ENCODE peak calls at places on chromosomes 2 and 18, in ten cellular contexts. Z is GM12864, U is dorsolateral prefrontal cortex, T is IMR-90, D is BE2C, O is lower lobe of right lung, S is hepatocyte, I is lower leg skin, W is RWPE2, V is right cardiac atrium. X is an unnamed sample.

GRCh38 chr18:7568426-7568825 is 1.3 kb downstream of the PTPRM start:
- DNase-seq in V (peak), O (peak), I (no peak), W (peak), S (peak), D (no peak), Z (no peak), T (peak), U (no peak), X (peak)

GRCh38 chr2:6109801-6110200 is 417.6 kb downstream of the SOX11 start:
- DNase-seq in Z (no peak), S (no peak), D (no peak), I (no peak), V (no peak), U (no peak), W (no peak), T (no peak), O (no peak), X (no peak)

GRCh38 chr18:63207825-63208224 is 111.7 kb downstream of the BCL2 start:
- DNase-seq in U (no peak), W (no peak), Z (no peak), V (no peak), T (no peak), O (no peak), D (no peak), I (no peak), S (no peak), X (no peak)

GRCh38 chr2:151774506-151774905 is 40.2 kb upstream of the NEB start:
- DNase-seq in W (no peak), V (no peak), O (no peak), I (no peak), T (peak), U (no peak), D (no peak), Z (no peak), S (no peak), X (peak)

GRCh38 chr18:3902676-3903075 is 452.7 kb downstream of the TGIF1 start:
- DNase-seq in T (peak), O (no peak), D (no peak), I (no peak), V (no peak), W (no peak), U (no peak), Z (no peak), S (no peak), X (peak)

GRCh38 chr2:6966541-6966940 is 49.3 kb downstream of the RNF144A start:
- DNase-seq in Z (no peak), D (no peak), O (no peak), V (no peak), W (no peak), I (no peak), S (no peak), U (no peak), T (no peak), X (no peak)

GRCh38 chr2:8076453-8077284 is 605.2 kb upstream of the ID2 start:
- DNase-seq in S (no peak), Z (no peak), V (no peak), U (no peak), D (no peak), I (no peak), O (no peak), W (no peak), T (no peak), X (no peak)

GRCh38 chr2:20050104-20050711 is 1.2 kb downstream of the LAPTM4A start:
- DNase-seq in D (no peak), O (no peak), U (no peak), S (peak), I (peak), W (no peak), Z (peak), T (peak), V (no peak), X (peak)

GRCh38 chr2:190748966-190749365 is 100.1 kb downstream of the NAB1 start:
- DNase-seq in S (no peak), U (no peak), T (no peak), O (no peak), D (no peak), I (no peak), V (no peak), Z (no peak), W (no peak), X (no peak)

GRCh38 chr18:45167109-45167551 is 448.1 kb upstream of the SLC14A2 start:
- DNase-seq in V (no peak), D (no peak), O (no peak), W (no peak), Z (no peak), T (peak), S (peak), I (no peak), U (no peak), X (peak)

GRCh38 chr2:143574069-143574468 is 444.9 kb downstream of the ARHGAP15 start:
- DNase-seq in V (no peak), U (no peak), S (no peak), Z (no peak), I (no peak), O (no peak), D (no peak), W (no peak), T (no peak), X (peak)

GRCh38 chr2:85862426-85862825 is 26.4 kb downstream of the ST3GAL5 start:
- DNase-seq in V (no peak), W (no peak), D (no peak), S (no peak), T (peak), I (no peak), Z (no peak), U (no peak), O (no peak), X (peak)

GRCh38 chr18:50372743-50373142 is 2.1 kb upstream of the SKA1 start:
- DNase-seq in U (no peak), S (no peak), O (no peak), D (no peak), Z (no peak), I (no peak), T (no peak), V (no peak), W (no peak), X (no peak)

GRCh38 chr2:28071221-28071620 is 180.7 kb downstream of the BABAM2 start:
- DNase-seq in W (no peak), T (no peak), D (no peak), S (no peak), V (no peak), U (no peak), O (no peak), I (no peak), Z (no peak), X (no peak)

GRCh38 chr2:28074127-28074526 is 183.6 kb downstream of the BABAM2 start:
- DNase-seq in U (no peak), V (no peak), S (no peak), W (no peak), Z (no peak), T (no peak), O (no peak), I (no peak), D (no peak), X (no peak)
- H3K4me3 ChIP-seq in U (no peak), V (no peak), S (no peak), W (no peak), Z (no peak), T (no peak), O (no peak), I (no peak), D (no peak), X (no peak)

GRCh38 chr2:96238266-96238665 is 27.5 kb downstream of the TMEM127 start:
- DNase-seq in D (no peak), O (no peak), I (no peak), Z (no peak), S (no peak), U (no peak), T (no peak), V (no peak), W (no peak), X (no peak)

GRCh38 chr2:96231316-96231715 is 22.7 kb upstream of the STARD7 start:
- DNase-seq in S (no peak), D (no peak), V (no peak), Z (no peak), W (no peak), U (no peak), O (no peak), T (no peak), I (no peak), X (no peak)

GRCh38 chr2:96236882-96237281 is 28.3 kb upstream of the STARD7 start:
- DNase-seq in D (no peak), U (no peak), T (no peak), W (no peak), O (no peak), V (no peak), S (peak), I (no peak), Z (no peak), X (no peak)

GRCh38 chr2:96239091-96239490 is 26.7 kb downstream of the TMEM127 start:
- DNase-seq in W (no peak), Z (no peak), O (no peak), I (no peak), S (no peak), U (no peak), T (no peak), V (no peak), D (no peak), X (no peak)

DNA sequence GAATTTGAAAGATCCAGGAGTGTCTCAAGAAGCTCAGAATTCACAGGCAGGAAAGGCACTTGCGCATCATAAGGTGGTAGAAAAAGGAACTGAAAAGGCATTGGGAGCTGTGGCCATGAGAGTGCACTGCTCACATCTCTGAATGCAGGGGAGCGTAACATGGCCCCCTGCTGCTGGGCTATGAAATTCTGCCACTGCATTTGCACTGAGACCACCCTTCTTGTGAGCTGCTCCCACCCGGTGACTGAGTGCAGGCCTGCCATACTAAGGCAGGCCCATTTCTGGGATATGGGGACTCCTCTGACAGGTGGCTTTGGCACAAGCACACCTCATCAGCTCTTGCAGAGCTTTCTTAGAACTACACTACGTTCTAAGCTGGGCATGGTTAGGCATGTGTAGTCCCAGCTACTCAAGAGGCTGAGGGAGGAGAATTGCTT is 25.3 kb upstream of the STARD7 start:
- DNase-seq in Z (peak), T (no peak), U (no peak), V (no peak), W (no peak), S (no peak), D (no peak), I (no peak), O (no peak), X (no peak)
- H3K4me3 ChIP-seq in Z (no peak), T (no peak), U (no peak), V (no peak), W (no peak), S (no peak), D (no peak), I (no peak), O (no peak), X (no peak)

GRCh38 chr2:195651041-195651440 is 6.0 kb upstream of the SLC39A10 start:
- DNase-seq in I (no peak), O (no peak), Z (no peak), W (no peak), U (no peak), T (no peak), D (no peak), V (no peak), S (no peak), X (no peak)

GRCh38 chr2:195652916-195653315 is 4.1 kb upstream of the SLC39A10 start:
- DNase-seq in T (no peak), I (no peak), W (no peak), U (no peak), O (no peak), D (no peak), S (no peak), V (no peak), Z (no peak), X (peak)

GRCh38 chr2:195647302-195647701 is 9.7 kb upstream of the SLC39A10 start:
- DNase-seq in D (no peak), S (no peak), V (no peak), T (no peak), I (no peak), U (no peak), O (no peak), W (no peak), Z (no peak), X (no peak)

GRCh38 chr2:195648780-195649179 is 8.2 kb upstream of the SLC39A10 start:
- DNase-seq in D (no peak), U (no peak), I (no peak), V (no peak), S (no peak), W (no peak), T (no peak), O (no peak), Z (no peak), X (no peak)

GRCh38 chr2:195649629-195650190 is 7.3 kb upstream of the SLC39A10 start:
- DNase-seq in S (no peak), T (no peak), U (no peak), V (no peak), D (no peak), W (no peak), Z (no peak), I (no peak), O (no peak), X (no peak)
- H3K4me3 ChIP-seq in S (no peak), T (no peak), U (no peak), V (no peak), D (no peak), W (no peak), Z (no peak), I (no peak), O (no peak), X (no peak)

DNA sequence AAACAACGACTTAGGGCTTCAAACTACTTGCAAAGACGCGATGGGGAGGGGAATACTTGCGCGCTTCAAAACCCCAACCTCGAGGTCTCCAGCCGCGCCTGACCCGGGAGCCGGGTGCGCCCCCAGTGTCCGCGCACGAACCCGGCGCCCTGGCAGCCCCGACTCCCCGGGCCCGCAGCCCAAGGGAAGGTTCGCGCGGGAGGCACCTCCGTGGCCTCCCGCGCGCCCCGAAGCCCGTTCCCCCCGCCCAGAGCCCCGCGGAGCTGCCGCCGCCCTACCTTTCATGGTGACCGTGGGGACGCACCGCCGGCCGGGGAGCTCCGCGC is 308 bp downstream of the COLEC12 start:
- DNase-seq in I (no peak), V (peak), Z (no peak), S (peak), T (no peak), D (no peak), U (no peak), W (no peak), O (no peak), X (no peak)
- H3K4me3 ChIP-seq in I (peak), V (peak), Z (no peak), S (peak), T (peak), D (peak), U (peak), W (peak), O (peak), X (peak)

DNA sequence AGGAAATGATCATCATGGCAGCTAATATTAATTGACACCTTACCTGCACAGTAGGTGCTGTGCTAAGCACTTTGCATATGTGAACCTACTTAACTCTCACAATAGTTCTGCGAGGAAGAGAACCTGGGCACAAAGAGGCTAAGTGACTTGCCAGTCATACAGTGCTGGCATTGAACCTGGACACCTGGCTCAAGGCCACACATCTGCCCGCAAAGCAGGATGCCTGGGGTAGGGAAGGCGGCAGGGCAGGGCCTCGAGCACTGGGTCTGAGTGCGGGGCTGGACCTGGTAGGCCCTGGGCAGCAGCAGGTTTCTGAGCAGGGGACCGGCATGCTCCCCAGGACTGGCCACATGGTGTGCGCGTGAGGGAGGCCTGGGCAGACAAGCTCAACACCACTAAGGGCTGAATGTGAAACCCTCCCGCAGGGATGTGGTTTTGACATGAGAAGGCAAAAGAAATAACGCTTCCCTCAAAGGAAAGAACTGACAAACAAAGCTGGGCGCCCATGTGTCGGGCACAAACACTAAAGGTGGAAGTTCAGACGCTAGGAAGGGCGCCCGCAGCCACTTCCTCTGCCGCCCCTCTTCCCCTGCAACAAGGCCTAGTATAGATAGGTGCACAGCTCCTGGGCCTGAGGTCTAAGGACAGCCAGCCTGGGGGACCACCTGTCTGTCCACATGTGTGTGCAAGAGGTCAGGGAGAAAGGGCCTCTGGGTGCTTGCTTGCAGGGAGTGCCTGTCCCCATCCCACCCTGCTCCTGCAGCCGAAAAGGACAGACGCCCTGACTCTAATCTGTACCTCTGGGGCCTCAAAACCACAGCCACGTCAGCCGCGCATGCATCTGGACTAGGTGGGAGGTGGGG is 92.5 kb downstream of the ZFP36L2 start:
- DNase-seq in D (no peak), U (peak), W (peak), I (no peak), O (peak), Z (no peak), T (no peak), V (no peak), S (no peak), X (no peak)
- H3K4me3 ChIP-seq in D (no peak), U (no peak), W (no peak), I (no peak), O (no peak), Z (no peak), T (no peak), V (no peak), S (no peak), X (no peak)

GRCh38 chr2:231677632-231678104 is 30.7 kb upstream of the PTMA start:
- DNase-seq in Z (no peak), W (no peak), I (peak), O (peak), U (peak), S (peak), D (peak), V (peak), T (peak), X (peak)

GRCh38 chr2:231672617-231673347 is 35.5 kb upstream of the PTMA start:
- DNase-seq in Z (no peak), U (no peak), V (peak), I (no peak), D (peak), W (no peak), T (peak), S (peak), O (peak), X (peak)

GRCh38 chr2:231676243-231676642 is 32.1 kb upstream of the PTMA start:
- DNase-seq in V (no peak), T (no peak), S (no peak), I (no peak), O (no peak), Z (no peak), D (no peak), W (no peak), U (no peak), X (no peak)

GRCh38 chr2:231673348-231673770 is 35.0 kb upstream of the PTMA start:
- DNase-seq in T (peak), U (no peak), I (no peak), O (peak), Z (no peak), D (peak), S (peak), W (no peak), V (peak), X (peak)

DNA sequence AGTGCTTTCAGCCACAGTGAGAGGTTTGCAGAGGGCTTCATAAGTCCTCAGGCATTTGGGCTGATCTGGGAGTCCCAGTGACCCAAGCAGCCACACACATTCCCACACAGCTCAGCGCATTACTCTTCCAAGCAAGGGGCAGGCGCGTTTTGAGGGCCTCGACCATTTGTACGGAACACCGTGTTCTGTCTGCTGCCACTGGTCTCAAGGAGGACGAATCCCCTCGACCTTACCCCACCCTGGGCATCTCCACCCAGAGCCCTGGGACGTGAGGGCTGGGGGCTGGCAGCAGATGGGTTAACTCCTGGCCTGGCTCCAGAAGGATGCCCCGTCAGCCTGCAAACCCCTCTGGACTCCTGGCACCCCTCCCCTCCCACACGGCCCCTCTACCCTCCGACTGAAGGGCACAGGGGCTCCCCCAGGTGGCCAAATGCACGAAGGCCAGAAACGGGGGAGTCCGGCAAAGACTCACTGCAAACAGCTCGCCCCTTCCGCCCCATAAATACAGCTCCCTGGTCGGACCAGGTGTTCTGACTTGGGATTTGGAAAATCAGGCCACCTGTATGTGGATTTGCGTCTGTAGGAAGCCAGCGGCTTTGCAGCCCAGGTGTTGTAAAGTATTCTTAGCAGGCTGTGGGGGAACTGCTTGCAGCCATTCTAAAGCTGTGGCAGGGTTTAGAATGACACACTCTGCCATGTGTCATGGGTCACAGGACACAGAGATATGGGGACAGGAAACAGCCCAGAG is 33.6 kb upstream of the PTMA start:
- DNase-seq in S (peak), U (peak), Z (no peak), W (no peak), V (peak), I (peak), D (peak), O (peak), T (peak), X (peak)
- H3K4me3 ChIP-seq in S (no peak), U (no peak), Z (no peak), W (no peak), V (no peak), I (no peak), D (no peak), O (no peak), T (no peak), X (no peak)

GRCh38 chr2:72713857-72714256 is 112.0 kb downstream of the EXOC6B start:
- DNase-seq in D (no peak), U (no peak), O (no peak), Z (no peak), I (no peak), V (no peak), S (no peak), T (no peak), W (no peak), X (no peak)

GRCh38 chr2:72718906-72719305 is 106.9 kb downstream of the EXOC6B start:
- DNase-seq in Z (no peak), T (no peak), D (no peak), O (no peak), W (no peak), U (no peak), V (no peak), S (peak), I (no peak), X (no peak)

GRCh38 chr2:72722492-72723090 is 103.2 kb downstream of the EXOC6B start:
- DNase-seq in O (no peak), T (peak), D (no peak), U (no peak), W (no peak), S (no peak), V (no peak), I (no peak), Z (no peak), X (peak)

GRCh38 chr2:72723769-72724370 is 102.0 kb downstream of the EXOC6B start:
- DNase-seq in V (no peak), D (no peak), T (no peak), S (no peak), W (no peak), O (no peak), Z (no peak), U (no peak), I (no peak), X (no peak)

GRCh38 chr2:72719416-72719815 is 106.4 kb downstream of the EXOC6B start:
- DNase-seq in D (no peak), U (no peak), V (no peak), W (no peak), I (no peak), S (peak), O (no peak), Z (no peak), T (peak), X (peak)
- H3K4me3 ChIP-seq in D (no peak), U (no peak), V (no peak), W (no peak), I (no peak), S (no peak), O (no peak), Z (no peak), T (no peak), X (no peak)

GRCh38 chr2:51657849-51658248 is 625.9 kb upstream of the NRXN1 start:
- DNase-seq in T (no peak), S (no peak), V (no peak), U (no peak), I (no peak), O (no peak), W (no peak), Z (no peak), D (no peak), X (no peak)
- H3K4me3 ChIP-seq in T (no peak), S (no peak), V (no peak), U (no peak), I (no peak), O (no peak), W (no peak), Z (no peak), D (no peak), X (no peak)